ENCODE peak calls at places on chromosomes 11 and 22, in nine cellular contexts. P, H, T, M, X, L, Y, C and J are unnamed samples.

GRCh38 chr22:49716441-49716840 is 111.2 kb downstream of the BRD1 start:
- DNase-seq in Y (no peak), T (no peak), L (no peak), H (no peak), M (no peak), C (no peak), X (no peak), P (no peak), J (no peak)

GRCh38 chr22:42772647-42773046 is 52.0 kb upstream of the A4GALT start:
- DNase-seq in P (no peak), C (no peak), L (no peak), T (no peak), H (no peak), Y (no peak), M (no peak), X (no peak), J (no peak)

GRCh38 chr22:46007848-46008261 is 30.9 kb upstream of the WNT7B start:
- DNase-seq in L (no peak), H (no peak), T (peak), P (peak), C (no peak), Y (no peak), X (no peak), M (no peak), J (no peak)

GRCh38 chr22:47201186-47201995 is 438.9 kb downstream of the TBC1D22A start:
- DNase-seq in X (peak), H (no peak), L (no peak), Y (no peak), C (no peak), T (no peak), M (no peak), P (no peak), J (no peak)

GRCh38 chr11:16933756-16934603 is 80.2 kb downstream of the PLEKHA7 start:
- DNase-seq in C (no peak), L (no peak), H (no peak), T (no peak), Y (no peak), M (no peak), X (no peak), P (no peak), J (no peak)

GRCh38 chr22:39294571-39295468 is 24.6 kb downstream of the RPL3 start:
- DNase-seq in X (peak), H (no peak), L (no peak), P (no peak), T (no peak), C (no peak), M (no peak), Y (no peak), J (no peak)

GRCh38 chr22:19706661-19707151 is 7.6 kb upstream of the SEPTIN5 start:
- DNase-seq in T (no peak), L (no peak), P (no peak), C (no peak), X (no peak), M (no peak), Y (no peak), H (no peak), J (no peak)

GRCh38 chr11:112440518-112440917 is 179.9 kb upstream of the PLET1 start:
- DNase-seq in P (no peak), H (peak), T (peak), C (no peak), M (no peak), Y (no peak), X (no peak), L (no peak), J (no peak)

GRCh38 chr11:68841718-68842426 is at the start of gene CPT1A:
- DNase-seq in T (peak), Y (no peak), H (peak), M (no peak), C (peak), L (peak), P (no peak), X (peak), J (peak)

GRCh38 chr11:93543292-93543977 is at the start of gene SMCO4:
- DNase-seq in Y (peak), P (no peak), X (peak), L (peak), H (peak), T (peak), M (peak), C (peak), J (peak)

GRCh38 chr11:34149786-34150185 is 44.4 kb downstream of the NAT10 start:
- DNase-seq in X (no peak), C (no peak), H (peak), P (no peak), M (no peak), L (no peak), T (peak), Y (no peak), J (no peak)

GRCh38 chr22:45455212-45455611 is 41.7 kb downstream of the RIBC2 start:
- DNase-seq in Y (no peak), X (no peak), M (no peak), T (no peak), C (no peak), P (no peak), L (no peak), H (no peak), J (no peak)

GRCh38 chr11:104995001-104995408 is 26.6 kb upstream of the CASP4 start:
- DNase-seq in T (no peak), M (no peak), H (no peak), X (no peak), C (no peak), L (no peak), P (no peak), Y (no peak), J (no peak)

GRCh38 chr11:20367313-20367948 is 3.9 kb downstream of the HTATIP2 start:
- DNase-seq in M (peak), H (no peak), T (peak), L (peak), X (no peak), C (no peak), P (peak), Y (peak), J (peak)

GRCh38 chr22:39718921-39719320 is 148.4 kb downstream of the CACNA1I start:
- DNase-seq in P (no peak), X (no peak), H (no peak), C (no peak), M (no peak), Y (no peak), T (no peak), L (no peak), J (no peak)

GRCh38 chr11:30917859-30918478 is 331.8 kb upstream of the MPPED2 start:
- DNase-seq in T (peak), Y (no peak), M (peak), X (no peak), H (peak), C (peak), P (no peak), L (no peak), J (peak)

GRCh38 chr22:30605449-30606110 is 1.4 kb upstream of the TCN2 start:
- DNase-seq in X (no peak), Y (peak), L (peak), T (peak), P (no peak), C (peak), H (peak), M (no peak), J (peak)

GRCh38 chr11:43868852-43869567 is 11.6 kb upstream of the ALKBH3 start:
- DNase-seq in H (no peak), L (peak), P (peak), T (no peak), C (peak), X (no peak), M (peak), Y (peak), J (peak)